ENCODE peak calls at places on chromosomes 13 and 19, in four cellular contexts. I, H, C and F are unnamed samples.

GRCh38 chr19:7337380-7338194 is 11.2 kb upstream of the ARHGEF18 start:
- DNase-seq in H (no peak), I (no peak), C (no peak), F (no peak)

GRCh38 chr19:56270676-56271075 is 1.9 kb upstream of the EDDM13 start:
- DNase-seq in C (no peak), I (no peak), H (no peak), F (no peak)

GRCh38 chr13:81048026-81048461 is 707.1 kb upstream of the SPRY2 start:
- DNase-seq in H (no peak), I (no peak), C (no peak), F (no peak)

GRCh38 chr13:77829963-77830362 is 88.7 kb downstream of the EDNRB start:
- DNase-seq in C (no peak), H (no peak), I (no peak), F (no peak)

GRCh38 chr13:85772379-85772778 is 26.8 kb downstream of the SLITRK6 start:
- DNase-seq in I (no peak), H (peak; percentile 25), C (no peak), F (no peak)

GRCh38 chr13:114001331-114002008 is 27.6 kb upstream of the C13orf46 start:
- DNase-seq in H (no peak), I (no peak), C (no peak), F (no peak)

GRCh38 chr19:29666634-29667389 is 1.6 kb downstream of the PLEKHF1 start:
- DNase-seq in H (peak; percentile 84), I (peak; percentile 67), C (no peak), F (no peak)

GRCh38 chr19:57320180-57321084 is at the start of gene ZNF543:
- DNase-seq in I (peak; percentile 95), H (peak; percentile 97), C (peak; percentile 67), F (peak; percentile 85)

GRCh38 chr13:109389892-109390345 is 396.5 kb downstream of the IRS2 start:
- DNase-seq in C (no peak), I (peak; percentile 58), H (peak; percentile 88), F (no peak)

GRCh38 chr13:112994781-112995355 is 25.9 kb downstream of the MCF2L start:
- DNase-seq in C (no peak), I (no peak), H (no peak), F (no peak)

GRCh38 chr19:15324791-15325519 is 7.4 kb downstream of the BRD4 start:
- DNase-seq in I (no peak), C (no peak), H (no peak), F (no peak)

GRCh38 chr13:30398601-30399072 is 23.7 kb upstream of the UBE2L5 start:
- DNase-seq in H (no peak), C (no peak), I (no peak), F (no peak)

GRCh38 chr19:48842744-48843162 is 6.5 kb upstream of the HSD17B14 start:
- DNase-seq in C (no peak), I (no peak), H (peak; percentile 63), F (no peak)

GRCh38 chr13:28483313-28483931 is 11.5 kb downstream of the FLT1 start:
- DNase-seq in C (no peak), I (no peak), H (no peak), F (no peak)

GRCh38 chr13:44703371-44703770 is 127.2 kb upstream of the TSC22D1 start:
- DNase-seq in C (peak; percentile 37), H (peak; percentile 72), I (peak; percentile 82), F (no peak)

GRCh38 chr19:677601-678380 is 1.6 kb downstream of the FSTL3 start:
- DNase-seq in C (no peak), H (peak; percentile 54), I (no peak), F (no peak)

GRCh38 chr13:102816633-102817032 is 17.7 kb downstream of the BIVM start:
- DNase-seq in C (no peak), I (no peak), H (no peak), F (no peak)

GRCh38 chr13:110605132-110605531 is 10.2 kb upstream of the NAXD start:
- DNase-seq in H (no peak), I (no peak), C (no peak), F (no peak)

GRCh38 chr13:110610955-110611595 is 4.3 kb upstream of the NAXD start:
- DNase-seq in C (no peak), I (no peak), H (no peak), F (no peak)

DNA sequence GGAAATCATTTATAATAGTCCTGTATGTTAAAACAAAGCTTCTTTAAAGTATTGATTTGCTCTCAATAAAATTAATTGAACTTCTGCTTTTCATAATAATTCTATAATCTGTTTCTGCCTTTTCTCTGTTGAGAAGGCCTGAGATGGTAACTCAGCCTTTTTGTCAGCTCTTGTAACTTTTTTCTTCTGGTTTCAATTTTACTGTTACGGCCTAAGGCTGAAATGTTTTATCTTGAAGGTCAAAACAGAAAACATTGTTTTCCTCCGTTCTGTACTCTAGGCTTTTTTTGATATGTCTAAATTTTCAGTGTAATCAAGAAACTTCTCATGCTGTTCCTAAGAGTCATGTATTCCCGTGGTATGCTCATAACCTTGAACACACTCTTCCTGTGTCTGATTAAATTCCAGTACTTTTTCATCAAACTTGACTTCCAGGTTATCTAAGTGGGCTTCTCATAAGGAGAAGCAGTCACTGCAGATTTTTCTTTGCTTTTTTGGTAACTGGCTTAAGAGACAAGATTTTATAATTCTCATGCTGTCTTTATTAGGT is 7.6 kb upstream of the NAXD start:
- DNase-seq in C (no peak), H (peak; percentile 28), I (no peak), F (no peak)
- TF ChIP-seq CTCF in C (no peak), H (no peak), I (no peak), F (no peak)

DNA sequence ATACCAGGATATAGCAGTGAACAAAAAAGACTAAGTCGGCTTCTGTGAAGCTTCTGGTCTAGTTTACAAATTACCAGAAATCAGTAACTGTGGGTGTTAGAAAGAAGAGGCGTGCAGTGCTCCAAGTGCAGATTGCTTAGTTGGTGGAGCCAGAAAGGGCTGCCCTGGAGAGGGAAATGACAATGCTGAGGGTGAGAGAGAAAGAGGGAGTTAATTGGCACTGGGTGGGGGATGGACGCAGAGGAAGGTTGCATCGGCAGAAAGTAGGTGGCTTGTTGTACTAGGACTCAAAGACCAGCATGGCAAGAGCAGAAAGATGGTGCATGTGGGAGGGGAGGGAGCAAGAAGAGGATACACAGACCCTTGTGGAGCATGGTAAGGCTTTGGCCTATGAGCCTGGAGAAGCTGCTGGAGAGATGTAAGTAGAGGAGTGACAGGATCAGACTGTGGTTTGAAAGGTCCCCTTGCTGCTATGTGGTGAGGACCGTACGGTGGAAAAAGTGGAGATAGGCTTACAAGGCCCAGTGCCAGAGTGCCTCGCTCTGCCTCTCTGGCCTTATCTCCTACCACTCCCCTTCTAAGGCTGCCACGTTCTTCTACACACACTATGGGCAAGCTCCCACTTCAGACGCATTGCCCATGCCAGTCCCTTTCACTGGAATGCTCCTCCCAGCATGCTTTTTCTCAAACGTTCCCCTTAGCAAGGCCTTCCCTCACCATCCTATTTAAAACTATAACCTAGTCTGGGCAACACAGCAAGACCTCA is 13.5 kb downstream of the SMG9 start:
- DNase-seq in I (no peak), H (no peak), C (no peak), F (no peak)
- TF ChIP-seq CTCF in I (no peak), H (no peak), C (no peak), F (no peak)

GRCh38 chr19:54464624-54465266 is 1.2 kb upstream of the LENG9 start:
- DNase-seq in C (no peak), I (peak; percentile 82), H (peak; percentile 86), F (no peak)
- TF ChIP-seq CTCF in C (no peak), I (no peak), H (no peak), F (no peak)

DNA sequence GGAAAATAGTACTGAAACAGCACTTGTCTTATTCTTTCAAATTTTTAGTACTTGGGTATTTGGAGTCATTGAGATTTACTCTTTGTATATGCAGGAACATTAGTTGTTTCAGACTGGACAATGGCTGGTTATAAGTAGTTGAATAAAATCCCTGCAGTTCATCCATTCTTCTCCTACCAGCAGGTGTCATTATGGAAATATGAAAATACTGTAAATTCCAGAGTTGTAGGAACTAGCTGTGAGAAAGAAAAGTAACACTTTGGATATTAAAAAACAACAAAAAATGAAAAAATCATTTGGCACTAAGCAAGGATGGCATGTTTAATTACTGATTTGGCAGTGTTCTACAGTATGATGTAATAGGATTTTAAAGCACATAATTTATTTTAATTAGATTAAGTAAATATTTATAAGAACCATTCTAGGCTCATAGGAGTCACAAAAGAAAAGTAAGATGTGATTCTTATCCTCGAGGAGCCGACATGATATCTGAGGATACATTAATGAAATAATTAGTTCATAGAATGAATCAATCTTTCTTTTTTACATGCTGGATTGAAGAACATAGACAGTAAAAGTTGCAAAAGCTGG is 155.3 kb downstream of the KCNRG start:
- DNase-seq in C (no peak), I (no peak), H (peak; percentile 62), F (no peak)
- TF ChIP-seq CTCF in C (peak; percentile 31), I (peak; percentile 46), H (peak; percentile 57), F (peak; percentile 37)

GRCh38 chr19:3852177-3852511 is 16.7 kb downstream of the ZFR2 start:
- DNase-seq in I (no peak), H (no peak), C (no peak), F (no peak)

GRCh38 chr19:3849787-3850186 is 19.1 kb downstream of the ZFR2 start:
- DNase-seq in C (no peak), I (no peak), H (no peak), F (no peak)

GRCh38 chr19:3851254-3852176 is 17.3 kb downstream of the ZFR2 start:
- DNase-seq in I (peak; percentile 6), C (no peak), H (no peak), F (no peak)

GRCh38 chr19:3850320-3850972 is 18.4 kb downstream of the ZFR2 start:
- DNase-seq in C (no peak), H (no peak), I (no peak), F (no peak)

GRCh38 chr19:3849092-3849491 is 19.7 kb downstream of the ZFR2 start:
- DNase-seq in I (no peak), H (peak; percentile 23), C (no peak), F (no peak)
- TF ChIP-seq CTCF in I (peak; percentile 5), H (peak; percentile 47), C (peak; percentile 49), F (peak; percentile 15)

GRCh38 chr13:54394908-54395307 is 1366.3 kb downstream of the OLFM4 start:
- DNase-seq in H (no peak), C (no peak), I (no peak), F (no peak)
- TF ChIP-seq CTCF in H (no peak), C (no peak), I (no peak), F (no peak)

GRCh38 chr19:38737921-38738731 is 6.1 kb downstream of the CAPN12 start:
- DNase-seq in I (no peak), C (no peak), H (no peak), F (no peak)
- TF ChIP-seq CTCF in I (no peak), C (no peak), H (no peak), F (no peak)

GRCh38 chr13:75549262-75550158 is at the start of gene UCHL3:
- DNase-seq in I (peak; percentile 94), H (peak; percentile 97), C (peak; percentile 46), F (peak; percentile 90)
- TF ChIP-seq CTCF in I (peak; percentile 63), H (peak; percentile 96), C (peak; percentile 98), F (peak; percentile 92)